ENCODE peak calls at places on chromosomes 13 and 19, in nine cellular contexts. X is Panc1, E is GM23338, C is stomach, R is HCT116, A is vagina, D is H1, H is HL-60, N is spleen. V is an unnamed sample.

GRCh38 chr13:83692800-83693199 is 189.5 kb downstream of the SLITRK1 start:
- DNase-seq in X (no peak), E (peak), C (no peak), R (no peak), A (no peak), D (no peak), H (no peak), N (no peak), V (no peak)

GRCh38 chr13:76533251-76533650 is 353.0 kb downstream of the KCTD12 start:
- DNase-seq in X (no peak), E (no peak), C (no peak), R (no peak), A (no peak), D (no peak), H (no peak), N (no peak), V (no peak)

GRCh38 chr19:42281175-42282035 is 12.4 kb downstream of the CIC start:
- DNase-seq in X (no peak), E (peak), C (no peak), R (no peak), A (no peak), D (no peak), H (peak), N (peak), V (no peak)

GRCh38 chr13:56837161-56837560 is 303.6 kb upstream of the PRR20A start:
- DNase-seq in X (no peak), E (no peak), C (no peak), R (no peak), A (no peak), D (no peak), H (no peak), N (no peak), V (no peak)

GRCh38 chr19:49590971-49591730 is at the start of gene PRR12:
- DNase-seq in X (no peak), E (peak), C (peak), R (no peak), A (no peak), D (no peak), H (peak), N (peak), V (no peak)

GRCh38 chr19:5268801-5269200 is 71.8 kb downstream of the PTPRS start:
- DNase-seq in X (no peak), E (no peak), C (no peak), R (no peak), A (no peak), D (no peak), H (no peak), N (no peak), V (no peak)

GRCh38 chr13:112572408-112572807 is 15.5 kb downstream of the TUBGCP3 start:
- DNase-seq in X (no peak), E (no peak), C (no peak), R (no peak), A (no peak), D (no peak), H (no peak), N (no peak), V (no peak)

GRCh38 chr19:22595918-22596341 is 38.2 kb upstream of the ZNF492 start:
- DNase-seq in X (no peak), E (no peak), C (no peak), R (no peak), A (no peak), D (no peak), H (no peak), N (no peak), V (no peak)

GRCh38 chr19:30003862-30004261 is 61.8 kb downstream of the URI1 start:
- DNase-seq in X (no peak), E (no peak), C (no peak), R (no peak), A (no peak), D (no peak), H (no peak), N (no peak), V (no peak)

GRCh38 chr19:1045247-1045603 is 5.3 kb downstream of the ABCA7 start:
- DNase-seq in X (no peak), E (peak), C (peak), R (peak), A (no peak), D (no peak), H (no peak), N (no peak), V (no peak)

GRCh38 chr19:49637865-49638350 is 2.0 kb downstream of the RRAS start:
- DNase-seq in X (no peak), E (peak), C (peak), R (no peak), A (peak), D (peak), H (peak), N (peak), V (peak)

GRCh38 chr19:4284176-4284958 is 5.3 kb downstream of the SHD start:
- DNase-seq in X (no peak), E (peak), C (no peak), R (peak), A (no peak), D (peak), H (no peak), N (no peak), V (no peak)

GRCh38 chr19:5838437-5839311 is 828 bp downstream of the FUT6 start:
- DNase-seq in X (no peak), E (no peak), C (no peak), R (no peak), A (no peak), D (no peak), H (no peak), N (no peak), V (no peak)

GRCh38 chr19:3494559-3494958 is 5.9 kb downstream of the DOHH start:
- DNase-seq in X (no peak), E (no peak), C (peak), R (no peak), A (no peak), D (no peak), H (no peak), N (no peak), V (no peak)

GRCh38 chr13:24254151-24254810 is 55.1 kb upstream of the C1QTNF9 start:
- DNase-seq in X (no peak), E (no peak), C (no peak), R (no peak), A (no peak), D (no peak), H (peak), N (no peak), V (no peak)

GRCh38 chr19:17340871-17341357 is 3.6 kb downstream of the GTPBP3 start:
- DNase-seq in X (no peak), E (peak), C (no peak), R (no peak), A (no peak), D (no peak), H (no peak), N (no peak), V (no peak)

GRCh38 chr19:48844472-48844871 is 8.2 kb upstream of the HSD17B14 start:
- DNase-seq in X (no peak), E (peak), C (no peak), R (peak), A (no peak), D (no peak), H (no peak), N (no peak), V (no peak)

GRCh38 chr19:4909172-4909896 is at the start of gene UHRF1:
- DNase-seq in X (no peak), E (peak), C (no peak), R (no peak), A (no peak), D (no peak), H (peak), N (no peak), V (no peak)

GRCh38 chr13:45337803-45338202 is 3.2 kb downstream of the TPT1 start:
- DNase-seq in X (no peak), E (no peak), C (no peak), R (no peak), A (no peak), D (no peak), H (no peak), N (no peak), V (no peak)

GRCh38 chr13:45333973-45334922 is 6.7 kb downstream of the TPT1 start:
- DNase-seq in X (no peak), E (peak), C (no peak), R (no peak), A (no peak), D (no peak), H (peak), N (no peak), V (no peak)

GRCh38 chr13:45337395-45337794 is 3.6 kb downstream of the TPT1 start:
- DNase-seq in X (no peak), E (no peak), C (no peak), R (no peak), A (no peak), D (no peak), H (no peak), N (no peak), V (no peak)

GRCh38 chr13:45335397-45336024 is 5.5 kb downstream of the TPT1 start:
- DNase-seq in X (no peak), E (no peak), C (no peak), R (no peak), A (no peak), D (no peak), H (no peak), N (no peak), V (no peak)

GRCh38 chr13:45336025-45336800 is 4.8 kb downstream of the TPT1 start:
- DNase-seq in X (no peak), E (peak), C (no peak), R (no peak), A (no peak), D (no peak), H (no peak), N (no peak), V (no peak)
- TF ChIP-seq POLR2AphosphoS5 in X (no peak), E (peak), C (peak), R (peak), A (no peak), D (peak), H (peak), N (peak), V (no peak)

GRCh38 chr19:33132425-33132824 is 511 bp downstream of the WDR88 start:
- DNase-seq in X (no peak), E (peak), C (no peak), R (no peak), A (no peak), D (no peak), H (no peak), N (no peak), V (no peak)
- TF ChIP-seq CTCF in X (no peak), E (peak), C (no peak), R (peak), A (no peak), D (peak), H (no peak), N (no peak), V (no peak)

DNA sequence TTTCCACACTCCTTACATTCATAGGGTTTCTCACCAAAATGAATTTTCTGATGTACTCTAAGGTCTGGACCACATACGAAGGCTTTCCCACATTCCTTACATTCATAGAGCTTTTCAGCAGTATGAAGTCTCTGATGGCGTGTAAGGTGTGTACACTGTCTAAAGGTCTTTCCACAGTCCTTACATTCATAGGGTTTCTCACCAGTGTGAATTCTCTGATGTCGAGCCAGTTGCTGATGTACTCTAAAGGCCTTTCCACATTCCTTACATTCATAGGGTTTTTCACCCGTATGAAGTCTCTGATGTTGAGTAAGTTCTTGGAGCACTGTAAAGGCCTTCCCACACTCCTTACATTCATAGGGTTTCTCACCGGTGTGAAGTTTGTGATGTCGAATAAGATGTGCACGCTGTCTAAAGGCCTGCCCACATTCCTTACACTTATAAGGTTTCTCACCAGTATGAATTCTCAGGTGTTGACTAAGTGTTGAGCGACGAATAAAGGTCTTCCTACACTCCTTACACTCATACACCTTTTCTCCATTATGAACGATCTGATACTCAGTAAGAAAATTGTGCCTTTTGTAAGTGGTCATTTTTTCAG is 38.1 kb downstream of the ZFP14 start:
- DNase-seq in X (no peak), E (no peak), C (no peak), R (no peak), A (no peak), D (no peak), H (no peak), N (no peak), V (no peak)
- H3K4me3 ChIP-seq in X (no peak), E (no peak), C (no peak), R (no peak), A (no peak), D (no peak), H (no peak), N (no peak), V (peak)

GRCh38 chr13:59691501-59692066 is 472.1 kb downstream of the DIAPH3 start:
- DNase-seq in X (no peak), E (no peak), C (no peak), R (no peak), A (no peak), D (no peak), H (no peak), N (no peak), V (no peak)

GRCh38 chr13:59701261-59701660 is 462.5 kb downstream of the DIAPH3 start:
- DNase-seq in X (no peak), E (no peak), C (no peak), R (no peak), A (no peak), D (no peak), H (no peak), N (no peak), V (no peak)

GRCh38 chr13:59690857-59691500 is 472.7 kb downstream of the DIAPH3 start:
- DNase-seq in X (no peak), E (no peak), C (no peak), R (no peak), A (no peak), D (no peak), H (no peak), N (no peak), V (no peak)

GRCh38 chr13:59700281-59700680 is 463.4 kb downstream of the DIAPH3 start:
- DNase-seq in X (no peak), E (no peak), C (no peak), R (no peak), A (no peak), D (no peak), H (no peak), N (no peak), V (no peak)

GRCh38 chr13:59696229-59696628 is 467.5 kb downstream of the DIAPH3 start:
- DNase-seq in X (no peak), E (no peak), C (no peak), R (no peak), A (no peak), D (no peak), H (no peak), N (no peak), V (no peak)
- TF ChIP-seq POLR2AphosphoS5 in X (no peak), E (no peak), C (no peak), R (no peak), A (no peak), D (no peak), H (no peak), N (no peak), V (no peak)

GRCh38 chr13:30108216-30108912 is 199.0 kb downstream of the KATNAL1 start:
- DNase-seq in X (no peak), E (no peak), C (no peak), R (no peak), A (no peak), D (no peak), H (no peak), N (no peak), V (no peak)

GRCh38 chr13:30103161-30103858 is 204.0 kb downstream of the KATNAL1 start:
- DNase-seq in X (no peak), E (no peak), C (no peak), R (no peak), A (no peak), D (no peak), H (peak), N (no peak), V (no peak)

GRCh38 chr13:30107536-30108136 is 199.7 kb downstream of the KATNAL1 start:
- DNase-seq in X (no peak), E (no peak), C (peak), R (no peak), A (no peak), D (no peak), H (peak), N (no peak), V (no peak)

GRCh38 chr13:30107126-30107525 is 200.2 kb downstream of the KATNAL1 start:
- DNase-seq in X (no peak), E (no peak), C (no peak), R (no peak), A (no peak), D (no peak), H (peak), N (no peak), V (no peak)

GRCh38 chr13:30105381-30105780 is 202.0 kb downstream of the KATNAL1 start:
- DNase-seq in X (no peak), E (peak), C (peak), R (no peak), A (no peak), D (no peak), H (no peak), N (no peak), V (no peak)
- TF ChIP-seq CTCF in X (no peak), E (peak), C (no peak), R (no peak), A (no peak), D (peak), H (no peak), N (no peak), V (no peak)

GRCh38 chr13:61414136-61414535 is 1.5 kb downstream of the PCDH20 start:
- DNase-seq in X (no peak), E (peak), C (no peak), R (no peak), A (no peak), D (no peak), H (no peak), N (no peak), V (no peak)

GRCh38 chr13:61415749-61416148 is at the start of gene PCDH20:
- DNase-seq in X (no peak), E (no peak), C (no peak), R (no peak), A (no peak), D (no peak), H (no peak), N (no peak), V (no peak)

GRCh38 chr13:61414686-61415664 is 674 bp downstream of the PCDH20 start:
- DNase-seq in X (no peak), E (peak), C (peak), R (no peak), A (no peak), D (peak), H (peak), N (peak), V (peak)

GRCh38 chr13:61410669-61411297 is 4.9 kb downstream of the PCDH20 start:
- DNase-seq in X (peak), E (peak), C (no peak), R (peak), A (no peak), D (no peak), H (no peak), N (no peak), V (no peak)

DNA sequence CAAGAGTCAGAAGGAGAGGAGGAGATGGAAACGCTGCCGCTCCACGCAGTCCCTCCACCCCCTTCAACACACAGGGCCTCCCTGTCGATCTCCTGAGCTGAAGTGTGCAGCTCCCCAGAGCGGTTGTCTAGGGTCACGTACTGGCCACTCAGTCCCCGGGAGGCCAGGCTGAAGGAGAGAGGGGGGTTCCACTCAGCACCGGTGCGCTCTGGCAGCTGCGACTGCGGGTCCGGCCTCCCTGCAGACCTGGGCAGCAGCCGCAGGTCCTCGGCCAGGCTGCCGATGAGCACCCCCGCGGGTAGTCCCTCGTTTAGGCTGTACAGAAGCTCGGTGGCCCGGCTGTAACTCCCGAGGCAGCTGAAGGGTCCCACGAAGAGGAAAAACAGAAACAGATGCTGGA is 2.1 kb downstream of the PCDH20 start:
- DNase-seq in X (no peak), E (peak), C (no peak), R (no peak), A (no peak), D (no peak), H (no peak), N (peak), V (no peak)
- H3K4me3 ChIP-seq in X (peak), E (peak), C (peak), R (no peak), A (peak), D (peak), H (no peak), N (peak), V (peak)

GRCh38 chr19:45955905-45956608 is 17.6 kb downstream of the NOVA2 start:
- DNase-seq in X (no peak), E (no peak), C (no peak), R (peak), A (no peak), D (no peak), H (no peak), N (peak), V (peak)

GRCh38 chr19:45954132-45954531 is 19.5 kb downstream of the NOVA2 start:
- DNase-seq in X (no peak), E (peak), C (no peak), R (no peak), A (no peak), D (no peak), H (no peak), N (no peak), V (no peak)

GRCh38 chr19:45952341-45952690 is 21.3 kb downstream of the NOVA2 start:
- DNase-seq in X (no peak), E (no peak), C (no peak), R (no peak), A (no peak), D (no peak), H (no peak), N (no peak), V (no peak)

GRCh38 chr19:45953676-45954075 is 20.0 kb downstream of the NOVA2 start:
- DNase-seq in X (no peak), E (no peak), C (no peak), R (no peak), A (no peak), D (no peak), H (no peak), N (peak), V (no peak)

DNA sequence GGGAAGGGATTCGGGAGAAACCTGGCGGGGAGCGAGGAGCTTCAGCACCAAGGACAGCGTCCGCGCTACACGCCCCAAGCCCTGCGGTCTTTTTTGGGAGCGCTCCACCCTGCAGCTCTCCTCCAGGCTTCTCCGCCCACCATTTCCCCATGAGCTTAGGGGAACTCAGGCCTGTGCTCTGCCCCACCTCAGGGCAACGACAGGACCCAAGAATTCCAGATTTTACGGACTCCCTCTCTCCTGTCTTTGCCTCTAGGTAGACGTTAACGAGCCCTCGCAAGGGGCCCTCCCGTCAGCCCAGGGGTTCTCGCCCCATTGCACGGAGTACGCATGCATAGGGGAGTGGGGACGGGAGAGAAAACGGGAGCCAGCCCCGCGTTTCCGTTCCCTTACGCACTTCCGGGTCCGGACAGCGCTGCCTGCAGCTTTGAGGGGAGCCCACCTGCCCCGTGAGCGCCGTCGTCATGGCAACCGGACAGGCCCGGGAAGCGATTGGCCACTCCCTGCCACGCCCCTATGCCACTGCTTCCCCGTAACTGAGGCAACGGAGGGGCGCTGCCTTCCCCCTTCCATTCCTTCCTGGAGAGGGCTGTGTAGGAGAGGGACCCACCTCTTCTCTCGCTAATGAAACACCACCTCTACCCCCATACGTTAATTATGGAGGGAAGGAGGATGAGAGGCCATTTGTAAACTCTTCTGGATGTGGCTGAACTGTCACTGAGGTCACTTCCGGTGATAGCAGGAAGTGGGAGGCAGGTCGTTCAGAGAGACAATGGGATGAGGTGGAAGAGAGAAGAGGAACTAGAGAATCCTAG is 20.8 kb downstream of the NOVA2 start:
- DNase-seq in X (no peak), E (peak), C (peak), R (no peak), A (no peak), D (peak), H (peak), N (peak), V (no peak)
- TF ChIP-seq POLR2AphosphoS5 in X (no peak), E (no peak), C (no peak), R (no peak), A (no peak), D (no peak), H (no peak), N (no peak), V (no peak)

DNA sequence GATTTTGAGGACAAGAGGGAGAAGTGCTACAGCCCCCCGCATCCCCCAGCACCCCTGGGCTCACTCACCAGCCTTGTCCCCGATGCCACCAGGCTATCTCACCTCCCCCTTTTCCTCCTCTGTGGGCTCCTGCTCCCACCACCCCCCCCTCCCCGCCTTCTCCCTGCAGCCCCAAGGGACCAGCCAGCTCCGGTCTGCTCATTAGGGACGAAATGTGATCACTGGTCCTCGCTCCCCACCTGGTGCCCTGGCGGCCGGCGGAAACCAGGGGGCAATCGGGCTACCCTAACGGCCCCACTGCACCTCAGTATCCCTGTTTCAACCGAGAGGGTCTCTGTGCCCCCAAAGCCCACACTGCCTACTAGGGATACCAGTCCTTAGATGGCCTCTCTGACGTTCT is 2.7 kb downstream of the GPR4 start:
- DNase-seq in X (no peak), E (no peak), C (no peak), R (no peak), A (no peak), D (no peak), H (no peak), N (no peak), V (no peak)
- TF ChIP-seq CTCF in X (no peak), E (peak), C (no peak), R (no peak), A (no peak), D (no peak), H (no peak), N (no peak), V (no peak)